ENCODE peak calls at places on chromosomes 2 and 18, in four cellular contexts. Z, Y, R and J are unnamed samples.

GRCh38 chr2:214706986-214707385 is 102.5 kb downstream of the BARD1 start:
- DNase-seq in Z (no peak), Y (peak; percentile 15), R (no peak), J (no peak)

GRCh38 chr2:10326151-10326616 is 23.5 kb downstream of the HPCAL1 start:
- DNase-seq in R (no peak), Y (no peak), Z (no peak), J (no peak)

GRCh38 chr18:32280188-32280783 is 90.4 kb downstream of the MEP1B start:
- DNase-seq in R (no peak), Y (no peak), Z (no peak), J (no peak)

GRCh38 chr2:84882775-84883550 is 2.1 kb upstream of the TRABD2A start:
- DNase-seq in R (no peak), Y (no peak), Z (no peak), J (no peak)

GRCh38 chr18:48831802-48832201 is 119.0 kb downstream of the SMAD7 start:
- DNase-seq in R (no peak), Z (no peak), Y (no peak), J (no peak)

GRCh38 chr18:79466591-79466990 is 70.9 kb downstream of the NFATC1 start:
- DNase-seq in R (no peak), Y (no peak), Z (no peak), J (no peak)

GRCh38 chr2:33123216-33123615 is 176.5 kb downstream of the LTBP1 start:
- DNase-seq in Z (no peak), R (no peak), Y (no peak), J (peak; percentile 40)

GRCh38 chr2:175880-176800 is 87.7 kb downstream of the SH3YL1 start:
- DNase-seq in Y (no peak), R (no peak), Z (no peak), J (no peak)

GRCh38 chr2:230865766-230866703 is 1.3 kb downstream of the ITM2C start:
- DNase-seq in Y (peak; percentile 67), R (peak; percentile 49), Z (no peak), J (no peak)

GRCh38 chr2:145729481-145729880 is 1209.6 kb upstream of the ZEB2 start:
- DNase-seq in R (no peak), Z (no peak), Y (no peak), J (no peak)

GRCh38 chr18:12657849-12658829 is at the start of gene SPIRE1:
- DNase-seq in Y (peak; percentile 75), Z (no peak), R (peak; percentile 83), J (no peak)

GRCh38 chr2:181741756-181742155 is 61.4 kb upstream of the NEUROD1 start:
- DNase-seq in Z (no peak), R (no peak), Y (no peak), J (peak; percentile 73)

GRCh38 chr2:43790118-43790517 is 16.3 kb downstream of the DYNC2LI1 start:
- DNase-seq in Z (no peak), Y (no peak), R (no peak), J (no peak)

GRCh38 chr2:28411166-28411755 is 18.6 kb downstream of the FOSL2 start:
- DNase-seq in R (no peak), Y (no peak), Z (no peak), J (no peak)